ENCODE peak calls at places on chromosomes 2 and 18, in seven cellular contexts. One of them, this sample, is unnamed.

GRCh38 chr2:204343685-204344084 is 201.6 kb upstream of the PARD3B start:
- DNase-seq in trophoblast cell: no peak
- DNase-seq in H1: no peak
- DNase-seq in H9: no peak
- DNase-seq in neuronal stem cell: no peak
- DNase-seq in mesendoderm: no peak
- DNase-seq in mesenchymal stem cell: no peak
- DNase-seq in this sample: no peak

GRCh38 chr2:128746356-128746755 is 427.7 kb upstream of the HS6ST1 start:
- DNase-seq in trophoblast cell: peak
- DNase-seq in H1: no peak
- DNase-seq in H9: no peak
- DNase-seq in neuronal stem cell: no peak
- DNase-seq in mesendoderm: no peak
- DNase-seq in mesenchymal stem cell: peak
- DNase-seq in this sample: peak

GRCh38 chr2:14903709-14904374 is 271.3 kb downstream of the LRATD1 start:
- DNase-seq in trophoblast cell: peak
- DNase-seq in H1: peak
- DNase-seq in H9: peak
- DNase-seq in neuronal stem cell: peak
- DNase-seq in mesendoderm: peak
- DNase-seq in mesenchymal stem cell: no peak
- DNase-seq in this sample: no peak

GRCh38 chr2:189698020-189698887 is 23.8 kb downstream of the ANKAR start:
- DNase-seq in trophoblast cell: peak
- DNase-seq in H1: no peak
- DNase-seq in H9: peak
- DNase-seq in neuronal stem cell: no peak
- DNase-seq in mesendoderm: peak
- DNase-seq in mesenchymal stem cell: peak
- DNase-seq in this sample: peak

GRCh38 chr2:69177785-69178636 is 165.0 kb downstream of the ANTXR1 start:
- DNase-seq in trophoblast cell: peak
- DNase-seq in H1: peak
- DNase-seq in H9: peak
- DNase-seq in neuronal stem cell: peak
- DNase-seq in mesendoderm: peak
- DNase-seq in mesenchymal stem cell: peak
- DNase-seq in this sample: peak

GRCh38 chr18:48915621-48916425 is 34.9 kb downstream of the SMAD7 start:
- DNase-seq in trophoblast cell: peak
- DNase-seq in H1: no peak
- DNase-seq in H9: peak
- DNase-seq in neuronal stem cell: no peak
- DNase-seq in mesendoderm: peak
- DNase-seq in mesenchymal stem cell: no peak
- DNase-seq in this sample: peak

GRCh38 chr2:130835766-130836015 is 1.0 kb upstream of the ARHGEF4 start:
- DNase-seq in trophoblast cell: no peak
- DNase-seq in H1: no peak
- DNase-seq in H9: no peak
- DNase-seq in neuronal stem cell: no peak
- DNase-seq in mesendoderm: no peak
- DNase-seq in mesenchymal stem cell: no peak
- DNase-seq in this sample: no peak

GRCh38 chr2:238568455-238569414 is 142.0 kb downstream of the ASB1 start:
- DNase-seq in trophoblast cell: no peak
- DNase-seq in H1: no peak
- DNase-seq in H9: no peak
- DNase-seq in neuronal stem cell: no peak
- DNase-seq in mesendoderm: no peak
- DNase-seq in mesenchymal stem cell: no peak
- DNase-seq in this sample: no peak

GRCh38 chr2:95073856-95074662 is 47.5 kb downstream of the MRPS5 start:
- DNase-seq in trophoblast cell: no peak
- DNase-seq in H1: no peak
- DNase-seq in H9: no peak
- DNase-seq in neuronal stem cell: no peak
- DNase-seq in mesendoderm: no peak
- DNase-seq in mesenchymal stem cell: no peak
- DNase-seq in this sample: no peak

GRCh38 chr2:95346236-95346737 is 49.1 kb downstream of the KCNIP3 start:
- DNase-seq in trophoblast cell: no peak
- DNase-seq in H1: no peak
- DNase-seq in H9: peak
- DNase-seq in neuronal stem cell: peak
- DNase-seq in mesendoderm: no peak
- DNase-seq in mesenchymal stem cell: no peak
- DNase-seq in this sample: peak

GRCh38 chr2:174039551-174040416 is 74.6 kb upstream of the SP3 start:
- DNase-seq in trophoblast cell: peak
- DNase-seq in H1: peak
- DNase-seq in H9: peak
- DNase-seq in neuronal stem cell: peak
- DNase-seq in mesendoderm: peak
- DNase-seq in mesenchymal stem cell: peak
- DNase-seq in this sample: peak

GRCh38 chr2:96869281-96869823 is 528 bp downstream of the SEMA4C start:
- DNase-seq in trophoblast cell: peak
- DNase-seq in H1: peak
- DNase-seq in H9: no peak
- DNase-seq in neuronal stem cell: no peak
- DNase-seq in mesendoderm: peak
- DNase-seq in mesenchymal stem cell: peak
- DNase-seq in this sample: peak

GRCh38 chr2:113116100-113116958 is 11.1 kb upstream of the IL1RN start:
- DNase-seq in trophoblast cell: no peak
- DNase-seq in H1: peak
- DNase-seq in H9: no peak
- DNase-seq in neuronal stem cell: no peak
- DNase-seq in mesendoderm: no peak
- DNase-seq in mesenchymal stem cell: no peak
- DNase-seq in this sample: no peak

GRCh38 chr2:117615106-117615505 is 199.4 kb upstream of the DDX18 start:
- DNase-seq in trophoblast cell: no peak
- DNase-seq in H1: no peak
- DNase-seq in H9: no peak
- DNase-seq in neuronal stem cell: no peak
- DNase-seq in mesendoderm: no peak
- DNase-seq in mesenchymal stem cell: no peak
- DNase-seq in this sample: no peak

GRCh38 chr2:98656800-98657199 is 48.4 kb downstream of the UNC50 start:
- DNase-seq in trophoblast cell: no peak
- DNase-seq in H1: no peak
- DNase-seq in H9: no peak
- DNase-seq in neuronal stem cell: no peak
- DNase-seq in mesendoderm: no peak
- DNase-seq in mesenchymal stem cell: no peak
- DNase-seq in this sample: no peak

GRCh38 chr18:68275616-68276015 is 439.3 kb downstream of the TMX3 start:
- DNase-seq in trophoblast cell: no peak
- DNase-seq in H1: no peak
- DNase-seq in H9: no peak
- DNase-seq in neuronal stem cell: no peak
- DNase-seq in mesendoderm: no peak
- DNase-seq in mesenchymal stem cell: peak
- DNase-seq in this sample: peak

GRCh38 chr18:59067873-59068272 is 71.8 kb upstream of the SEC11C start:
- DNase-seq in trophoblast cell: no peak
- DNase-seq in H1: no peak
- DNase-seq in H9: no peak
- DNase-seq in neuronal stem cell: no peak
- DNase-seq in mesendoderm: peak
- DNase-seq in mesenchymal stem cell: peak
- DNase-seq in this sample: peak

GRCh38 chr2:86068098-86069047 is 37.3 kb downstream of the POLR1A start:
- DNase-seq in trophoblast cell: no peak
- DNase-seq in H1: no peak
- DNase-seq in H9: peak
- DNase-seq in neuronal stem cell: no peak
- DNase-seq in mesendoderm: peak
- DNase-seq in mesenchymal stem cell: peak
- DNase-seq in this sample: peak

GRCh38 chr2:27209621-27210401 is 2.0 kb upstream of the ATRAID start:
- DNase-seq in trophoblast cell: peak
- DNase-seq in H1: no peak
- DNase-seq in H9: no peak
- DNase-seq in neuronal stem cell: no peak
- DNase-seq in mesendoderm: peak
- DNase-seq in mesenchymal stem cell: peak
- DNase-seq in this sample: peak

GRCh38 chr2:31354837-31355236 is 59.7 kb downstream of the XDH start:
- DNase-seq in trophoblast cell: no peak
- DNase-seq in H1: no peak
- DNase-seq in H9: no peak
- DNase-seq in neuronal stem cell: no peak
- DNase-seq in mesendoderm: peak
- DNase-seq in mesenchymal stem cell: peak
- DNase-seq in this sample: no peak

GRCh38 chr2:154692927-154693326 is 5.6 kb upstream of the KCNJ3 start:
- DNase-seq in trophoblast cell: no peak
- DNase-seq in H1: no peak
- DNase-seq in H9: no peak
- DNase-seq in neuronal stem cell: no peak
- DNase-seq in mesendoderm: peak
- DNase-seq in mesenchymal stem cell: no peak
- DNase-seq in this sample: no peak

GRCh38 chr2:222733846-222734689 is 62.6 kb downstream of the MOGAT1 start:
- DNase-seq in trophoblast cell: no peak
- DNase-seq in H1: no peak
- DNase-seq in H9: no peak
- DNase-seq in neuronal stem cell: no peak
- DNase-seq in mesendoderm: no peak
- DNase-seq in mesenchymal stem cell: peak
- DNase-seq in this sample: no peak

GRCh38 chr2:58919316-58919715 is 678.2 kb upstream of the FANCL start:
- DNase-seq in trophoblast cell: no peak
- DNase-seq in H1: no peak
- DNase-seq in H9: no peak
- DNase-seq in neuronal stem cell: no peak
- DNase-seq in mesendoderm: no peak
- DNase-seq in mesenchymal stem cell: no peak
- DNase-seq in this sample: no peak

GRCh38 chr2:164771897-164772296 is 69.7 kb downstream of the COBLL1 start:
- DNase-seq in trophoblast cell: no peak
- DNase-seq in H1: no peak
- DNase-seq in H9: no peak
- DNase-seq in neuronal stem cell: no peak
- DNase-seq in mesendoderm: peak
- DNase-seq in mesenchymal stem cell: peak
- DNase-seq in this sample: no peak

GRCh38 chr2:225337183-225337582 is 62.3 kb upstream of the NYAP2 start:
- DNase-seq in trophoblast cell: no peak
- DNase-seq in H1: no peak
- DNase-seq in H9: no peak
- DNase-seq in neuronal stem cell: peak
- DNase-seq in mesendoderm: peak
- DNase-seq in mesenchymal stem cell: peak
- DNase-seq in this sample: peak

GRCh38 chr2:105324732-105325131 is 4.8 kb downstream of the TGFBRAP1 start:
- DNase-seq in trophoblast cell: peak
- DNase-seq in H1: no peak
- DNase-seq in H9: no peak
- DNase-seq in neuronal stem cell: no peak
- DNase-seq in mesendoderm: peak
- DNase-seq in mesenchymal stem cell: peak
- DNase-seq in this sample: peak

GRCh38 chr18:29145993-29146539 is 969.1 kb upstream of the CDH2 start:
- DNase-seq in trophoblast cell: no peak
- DNase-seq in H1: no peak
- DNase-seq in H9: no peak
- DNase-seq in neuronal stem cell: no peak
- DNase-seq in mesendoderm: no peak
- DNase-seq in mesenchymal stem cell: no peak
- DNase-seq in this sample: no peak

GRCh38 chr2:42224422-42225067 is 55.4 kb downstream of the EML4 start:
- DNase-seq in trophoblast cell: no peak
- DNase-seq in H1: no peak
- DNase-seq in H9: no peak
- DNase-seq in neuronal stem cell: no peak
- DNase-seq in mesendoderm: no peak
- DNase-seq in mesenchymal stem cell: no peak
- DNase-seq in this sample: no peak

GRCh38 chr18:8242306-8242705 is 366.9 kb upstream of the RAB12 start:
- DNase-seq in trophoblast cell: no peak
- DNase-seq in H1: no peak
- DNase-seq in H9: no peak
- DNase-seq in neuronal stem cell: no peak
- DNase-seq in mesendoderm: no peak
- DNase-seq in mesenchymal stem cell: no peak
- DNase-seq in this sample: no peak

GRCh38 chr2:72940786-72941185 is 23.5 kb downstream of the EMX1 start:
- DNase-seq in trophoblast cell: no peak
- DNase-seq in H1: no peak
- DNase-seq in H9: no peak
- DNase-seq in neuronal stem cell: no peak
- DNase-seq in mesendoderm: peak
- DNase-seq in mesenchymal stem cell: peak
- DNase-seq in this sample: peak
- H2AK5ac ChIP-seq in trophoblast cell: no peak
- H2AK5ac ChIP-seq in H1: no peak
- H2AK5ac ChIP-seq in H9: no peak
- H2AK5ac ChIP-seq in neuronal stem cell: peak
- H2AK5ac ChIP-seq in mesendoderm: no peak
- H2AK5ac ChIP-seq in mesenchymal stem cell: peak
- H2AK5ac ChIP-seq in this sample: peak

GRCh38 chr2:28643324-28643723 is 108.3 kb upstream of the PPP1CB start:
- DNase-seq in trophoblast cell: peak
- DNase-seq in H1: no peak
- DNase-seq in H9: no peak
- DNase-seq in neuronal stem cell: no peak
- DNase-seq in mesendoderm: no peak
- DNase-seq in mesenchymal stem cell: no peak
- DNase-seq in this sample: no peak
- H2BK5ac ChIP-seq in trophoblast cell: no peak
- H2BK5ac ChIP-seq in H1: no peak
- H2BK5ac ChIP-seq in H9: no peak
- H2BK5ac ChIP-seq in neuronal stem cell: no peak
- H2BK5ac ChIP-seq in mesendoderm: no peak
- H2BK5ac ChIP-seq in mesenchymal stem cell: no peak
- H2BK5ac ChIP-seq in this sample: no peak

DNA sequence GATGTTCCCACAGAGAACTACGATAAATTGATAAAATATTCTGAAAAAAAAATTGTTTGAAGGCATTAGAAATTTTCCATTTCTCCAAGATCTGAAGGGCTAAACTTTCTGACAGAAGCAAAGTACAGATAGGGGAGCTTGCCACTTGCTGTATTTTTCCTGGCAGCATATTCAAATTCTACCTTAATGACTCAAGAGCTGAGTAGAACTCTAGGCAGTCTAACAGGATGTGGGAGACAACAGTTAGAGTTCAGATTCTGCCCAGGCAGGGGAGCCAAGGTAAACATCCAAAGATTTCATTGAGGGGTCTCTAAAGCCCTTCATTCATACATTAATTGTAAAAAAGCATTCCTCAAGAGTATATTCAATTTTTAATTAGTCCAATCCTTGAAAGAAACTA is 46.0 kb upstream of the RIT2 start:
- DNase-seq in trophoblast cell: no peak
- DNase-seq in H1: no peak
- DNase-seq in H9: no peak
- DNase-seq in neuronal stem cell: no peak
- DNase-seq in mesendoderm: no peak
- DNase-seq in mesenchymal stem cell: peak
- DNase-seq in this sample: peak
- H2AK5ac ChIP-seq in trophoblast cell: no peak
- H2AK5ac ChIP-seq in H1: no peak
- H2AK5ac ChIP-seq in H9: no peak
- H2AK5ac ChIP-seq in neuronal stem cell: no peak
- H2AK5ac ChIP-seq in mesendoderm: no peak
- H2AK5ac ChIP-seq in mesenchymal stem cell: no peak
- H2AK5ac ChIP-seq in this sample: no peak

GRCh38 chr2:207903236-207903635 is 122.1 kb downstream of the PLEKHM3 start:
- DNase-seq in trophoblast cell: no peak
- DNase-seq in H1: no peak
- DNase-seq in H9: no peak
- DNase-seq in neuronal stem cell: no peak
- DNase-seq in mesendoderm: no peak
- DNase-seq in mesenchymal stem cell: no peak
- DNase-seq in this sample: no peak
- H2BK5ac ChIP-seq in trophoblast cell: no peak
- H2BK5ac ChIP-seq in H1: no peak
- H2BK5ac ChIP-seq in H9: no peak
- H2BK5ac ChIP-seq in neuronal stem cell: no peak
- H2BK5ac ChIP-seq in mesendoderm: no peak
- H2BK5ac ChIP-seq in mesenchymal stem cell: no peak
- H2BK5ac ChIP-seq in this sample: no peak